ENCODE peak calls at places on chromosomes 4 and X, in four cellular contexts. One of them, this sample, is unnamed.

GRCh38 chrX:134006484-134007161 is 21.2 kb upstream of the GPC3 start:
- DNase-seq in amniotic stem cell: no peak
- DNase-seq in activated gamma-delta T cell treated with Interleukin-2 at 50 U/mL for 16 hours: no peak
- DNase-seq in upper lobe of left lung: no peak
- DNase-seq in this sample: no peak

GRCh38 chr4:84215218-84215617 is 283.9 kb downstream of the NKX6-1 start:
- DNase-seq in amniotic stem cell: no peak
- DNase-seq in upper lobe of left lung: no peak
- DNase-seq in activated gamma-delta T cell treated with Interleukin-2 at 50 U/mL for 16 hours: no peak
- DNase-seq in this sample: no peak

GRCh38 chr4:84231539-84232055 is 267.5 kb downstream of the NKX6-1 start:
- DNase-seq in upper lobe of left lung: no peak
- DNase-seq in amniotic stem cell: no peak
- DNase-seq in activated gamma-delta T cell treated with Interleukin-2 at 50 U/mL for 16 hours: no peak
- DNase-seq in this sample: no peak

GRCh38 chr4:68490826-68491457 is 43.7 kb downstream of the TMPRSS11E start:
- DNase-seq in amniotic stem cell: no peak
- DNase-seq in activated gamma-delta T cell treated with Interleukin-2 at 50 U/mL for 16 hours: no peak
- DNase-seq in upper lobe of left lung: no peak
- DNase-seq in this sample: no peak

GRCh38 chr4:153466637-153467153 is 535 bp downstream of the TMEM131L start:
- DNase-seq in upper lobe of left lung: no peak
- DNase-seq in amniotic stem cell: no peak
- DNase-seq in activated gamma-delta T cell treated with Interleukin-2 at 50 U/mL for 16 hours: no peak
- DNase-seq in this sample: no peak

GRCh38 chr4:78343682-78344081 is 207.9 kb upstream of the ANXA3 start:
- DNase-seq in activated gamma-delta T cell treated with Interleukin-2 at 50 U/mL for 16 hours: no peak
- DNase-seq in upper lobe of left lung: no peak
- DNase-seq in amniotic stem cell: no peak
- DNase-seq in this sample: no peak

GRCh38 chr4:165394275-165394674 is 15.5 kb downstream of the CPE start:
- DNase-seq in amniotic stem cell: peak
- DNase-seq in activated gamma-delta T cell treated with Interleukin-2 at 50 U/mL for 16 hours: no peak
- DNase-seq in upper lobe of left lung: no peak
- DNase-seq in this sample: peak

GRCh38 chr4:183801460-183802168 is 103.5 kb upstream of the STOX2 start:
- DNase-seq in upper lobe of left lung: peak
- DNase-seq in activated gamma-delta T cell treated with Interleukin-2 at 50 U/mL for 16 hours: no peak
- DNase-seq in amniotic stem cell: no peak
- DNase-seq in this sample: no peak

GRCh38 chr4:73068496-73069337 is 799 bp downstream of the COX18 start:
- DNase-seq in upper lobe of left lung: no peak
- DNase-seq in amniotic stem cell: no peak
- DNase-seq in activated gamma-delta T cell treated with Interleukin-2 at 50 U/mL for 16 hours: no peak
- DNase-seq in this sample: peak

GRCh38 chr4:102723511-102723910 is 37.3 kb downstream of the MANBA start:
- DNase-seq in activated gamma-delta T cell treated with Interleukin-2 at 50 U/mL for 16 hours: no peak
- DNase-seq in amniotic stem cell: no peak
- DNase-seq in upper lobe of left lung: no peak
- DNase-seq in this sample: no peak

GRCh38 chr4:24104173-24104572 is 214.3 kb upstream of the PPARGC1A start:
- DNase-seq in upper lobe of left lung: no peak
- DNase-seq in activated gamma-delta T cell treated with Interleukin-2 at 50 U/mL for 16 hours: no peak
- DNase-seq in amniotic stem cell: no peak
- DNase-seq in this sample: no peak

GRCh38 chr4:152278505-152279301 is 257.2 kb downstream of the FBXW7 start:
- DNase-seq in activated gamma-delta T cell treated with Interleukin-2 at 50 U/mL for 16 hours: no peak
- DNase-seq in upper lobe of left lung: peak
- DNase-seq in amniotic stem cell: no peak
- DNase-seq in this sample: no peak

GRCh38 chr4:4423706-4424498 is 37.0 kb downstream of the NSG1 start:
- DNase-seq in activated gamma-delta T cell treated with Interleukin-2 at 50 U/mL for 16 hours: no peak
- DNase-seq in upper lobe of left lung: no peak
- DNase-seq in amniotic stem cell: no peak
- DNase-seq in this sample: no peak

GRCh38 chr4:51836531-51836930 is 6.4 kb upstream of the DCUN1D4 start:
- DNase-seq in amniotic stem cell: no peak
- DNase-seq in upper lobe of left lung: no peak
- DNase-seq in activated gamma-delta T cell treated with Interleukin-2 at 50 U/mL for 16 hours: no peak
- DNase-seq in this sample: no peak

GRCh38 chr4:157700898-157701694 is 471.7 kb downstream of the GASK1B start:
- DNase-seq in activated gamma-delta T cell treated with Interleukin-2 at 50 U/mL for 16 hours: no peak
- DNase-seq in upper lobe of left lung: no peak
- DNase-seq in amniotic stem cell: no peak
- DNase-seq in this sample: no peak

GRCh38 chr4:3261411-3262207 is 12.7 kb downstream of the MSANTD1 start:
- DNase-seq in activated gamma-delta T cell treated with Interleukin-2 at 50 U/mL for 16 hours: no peak
- DNase-seq in upper lobe of left lung: peak
- DNase-seq in amniotic stem cell: no peak
- DNase-seq in this sample: no peak

GRCh38 chr4:128357286-128357685 is 69.7 kb upstream of the PGRMC2 start:
- DNase-seq in upper lobe of left lung: no peak
- DNase-seq in activated gamma-delta T cell treated with Interleukin-2 at 50 U/mL for 16 hours: no peak
- DNase-seq in amniotic stem cell: no peak
- DNase-seq in this sample: no peak

GRCh38 chr4:10353110-10353509 is 104.1 kb downstream of the ZNF518B start:
- DNase-seq in activated gamma-delta T cell treated with Interleukin-2 at 50 U/mL for 16 hours: no peak
- DNase-seq in amniotic stem cell: no peak
- DNase-seq in upper lobe of left lung: no peak
- DNase-seq in this sample: no peak

GRCh38 chr4:188941524-188942109 is 802.4 kb downstream of the TRIML1 start:
- DNase-seq in activated gamma-delta T cell treated with Interleukin-2 at 50 U/mL for 16 hours: no peak
- DNase-seq in amniotic stem cell: peak
- DNase-seq in upper lobe of left lung: no peak
- DNase-seq in this sample: no peak

GRCh38 chrX:82711432-82711831 is 796.7 kb upstream of the POU3F4 start:
- DNase-seq in activated gamma-delta T cell treated with Interleukin-2 at 50 U/mL for 16 hours: no peak
- DNase-seq in upper lobe of left lung: no peak
- DNase-seq in amniotic stem cell: no peak
- DNase-seq in this sample: no peak

GRCh38 chrX:30593435-30594200 is 16.1 kb upstream of the TASL start:
- DNase-seq in upper lobe of left lung: no peak
- DNase-seq in activated gamma-delta T cell treated with Interleukin-2 at 50 U/mL for 16 hours: no peak
- DNase-seq in amniotic stem cell: no peak
- DNase-seq in this sample: no peak

GRCh38 chrX:1330605-1331004 is 6.0 kb upstream of the IL3RA start:
- DNase-seq in activated gamma-delta T cell treated with Interleukin-2 at 50 U/mL for 16 hours: no peak
- DNase-seq in upper lobe of left lung: no peak
- DNase-seq in amniotic stem cell: no peak
- DNase-seq in this sample: no peak

GRCh38 chrX:154797006-154797405 is 8.3 kb downstream of the MPP1 start:
- DNase-seq in upper lobe of left lung: no peak
- DNase-seq in activated gamma-delta T cell treated with Interleukin-2 at 50 U/mL for 16 hours: no peak
- DNase-seq in amniotic stem cell: no peak
- DNase-seq in this sample: no peak

GRCh38 chr4:45442466-45442865 is 681.4 kb downstream of the GABRG1 start:
- DNase-seq in upper lobe of left lung: no peak
- DNase-seq in activated gamma-delta T cell treated with Interleukin-2 at 50 U/mL for 16 hours: no peak
- DNase-seq in amniotic stem cell: no peak
- DNase-seq in this sample: no peak

GRCh38 chr4:14196141-14196540 is 568.6 kb upstream of the BOD1L1 start:
- DNase-seq in upper lobe of left lung: peak
- DNase-seq in amniotic stem cell: peak
- DNase-seq in activated gamma-delta T cell treated with Interleukin-2 at 50 U/mL for 16 hours: no peak
- DNase-seq in this sample: peak

GRCh38 chr4:26458104-26458503 is 32.2 kb downstream of the CCKAR start:
- DNase-seq in activated gamma-delta T cell treated with Interleukin-2 at 50 U/mL for 16 hours: no peak
- DNase-seq in amniotic stem cell: no peak
- DNase-seq in upper lobe of left lung: no peak
- DNase-seq in this sample: no peak

GRCh38 chr4:147863111-147863747 is 131.3 kb downstream of the ARHGAP10 start:
- DNase-seq in activated gamma-delta T cell treated with Interleukin-2 at 50 U/mL for 16 hours: no peak
- DNase-seq in upper lobe of left lung: no peak
- DNase-seq in amniotic stem cell: no peak
- DNase-seq in this sample: no peak

GRCh38 chr4:118322831-118323502 is 29.8 kb downstream of the PRSS12 start:
- DNase-seq in upper lobe of left lung: no peak
- DNase-seq in amniotic stem cell: no peak
- DNase-seq in activated gamma-delta T cell treated with Interleukin-2 at 50 U/mL for 16 hours: no peak
- DNase-seq in this sample: no peak

GRCh38 chr4:5019274-5019673 is at the start of gene CYTL1:
- DNase-seq in upper lobe of left lung: no peak
- DNase-seq in amniotic stem cell: no peak
- DNase-seq in activated gamma-delta T cell treated with Interleukin-2 at 50 U/mL for 16 hours: no peak
- DNase-seq in this sample: no peak

GRCh38 chrX:63930140-63930539 is 145.1 kb upstream of the ARHGEF9 start:
- DNase-seq in amniotic stem cell: peak
- DNase-seq in activated gamma-delta T cell treated with Interleukin-2 at 50 U/mL for 16 hours: no peak
- DNase-seq in upper lobe of left lung: no peak
- DNase-seq in this sample: no peak

GRCh38 chrX:130120746-130121504 is 10.6 kb upstream of the ELF4 start:
- DNase-seq in upper lobe of left lung: peak
- DNase-seq in activated gamma-delta T cell treated with Interleukin-2 at 50 U/mL for 16 hours: peak
- DNase-seq in amniotic stem cell: peak
- DNase-seq in this sample: no peak

GRCh38 chr4:169179609-169180526 is 90.9 kb downstream of the SH3RF1 start:
- DNase-seq in upper lobe of left lung: no peak
- DNase-seq in activated gamma-delta T cell treated with Interleukin-2 at 50 U/mL for 16 hours: no peak
- DNase-seq in amniotic stem cell: no peak
- DNase-seq in this sample: no peak

GRCh38 chr4:41844327-41844726 is 90.9 kb upstream of the TMEM33 start:
- DNase-seq in amniotic stem cell: no peak
- DNase-seq in upper lobe of left lung: no peak
- DNase-seq in activated gamma-delta T cell treated with Interleukin-2 at 50 U/mL for 16 hours: no peak
- DNase-seq in this sample: no peak

GRCh38 chr4:2432991-2433530 is 14.3 kb downstream of the CFAP99 start:
- DNase-seq in amniotic stem cell: no peak
- DNase-seq in upper lobe of left lung: no peak
- DNase-seq in activated gamma-delta T cell treated with Interleukin-2 at 50 U/mL for 16 hours: no peak
- DNase-seq in this sample: no peak

This sample was measured in HS-27A.